ENCODE peak calls at places on chromosomes 5 and 9, in six cellular contexts. One of them, this sample, is unnamed.

GRCh38 chr5:157309796-157310195 is 43.9 kb downstream of the CYFIP2 start:
- DNase-seq in IMR-90: no peak
- DNase-seq in H9: peak
- DNase-seq in H1: no peak
- DNase-seq in mesenchymal stem cell: no peak
- DNase-seq in trophoblast cell: no peak
- DNase-seq in this sample: no peak

GRCh38 chr5:125408582-125409069 is 662.2 kb upstream of the ZNF608 start:
- DNase-seq in IMR-90: peak
- DNase-seq in H9: no peak
- DNase-seq in H1: no peak
- DNase-seq in mesenchymal stem cell: peak
- DNase-seq in trophoblast cell: peak
- DNase-seq in this sample: no peak

GRCh38 chr9:3151672-3152576 is 308.0 kb upstream of the PUM3 start:
- DNase-seq in IMR-90: no peak
- DNase-seq in H9: no peak
- DNase-seq in H1: no peak
- DNase-seq in mesenchymal stem cell: no peak
- DNase-seq in trophoblast cell: no peak
- DNase-seq in this sample: no peak

GRCh38 chr5:40356248-40356647 is 323.5 kb upstream of the PTGER4 start:
- DNase-seq in IMR-90: no peak
- DNase-seq in H9: no peak
- DNase-seq in H1: no peak
- DNase-seq in mesenchymal stem cell: no peak
- DNase-seq in trophoblast cell: peak
- DNase-seq in this sample: no peak

GRCh38 chr9:114003756-114004155 is 74.3 kb downstream of the AMBP start:
- DNase-seq in IMR-90: no peak
- DNase-seq in H9: no peak
- DNase-seq in H1: no peak
- DNase-seq in mesenchymal stem cell: no peak
- DNase-seq in trophoblast cell: peak
- DNase-seq in this sample: no peak

GRCh38 chr9:95031711-95032461 is 285.6 kb downstream of the FANCC start:
- DNase-seq in IMR-90: no peak
- DNase-seq in H9: no peak
- DNase-seq in H1: no peak
- DNase-seq in mesenchymal stem cell: no peak
- DNase-seq in trophoblast cell: no peak
- DNase-seq in this sample: no peak

GRCh38 chr5:105903069-105903468 is 1767.7 kb downstream of the EFNA5 start:
- DNase-seq in IMR-90: peak
- DNase-seq in H9: no peak
- DNase-seq in H1: no peak
- DNase-seq in mesenchymal stem cell: no peak
- DNase-seq in trophoblast cell: no peak
- DNase-seq in this sample: no peak

GRCh38 chr5:177094224-177095087 is 7.7 kb downstream of the FGFR4 start:
- DNase-seq in IMR-90: peak
- DNase-seq in H9: no peak
- DNase-seq in H1: no peak
- DNase-seq in mesenchymal stem cell: peak
- DNase-seq in trophoblast cell: peak
- DNase-seq in this sample: no peak

GRCh38 chr5:177425801-177426565 is 493 bp upstream of the GRK6 start:
- DNase-seq in IMR-90: peak
- DNase-seq in H9: peak
- DNase-seq in H1: peak
- DNase-seq in mesenchymal stem cell: peak
- DNase-seq in trophoblast cell: peak
- DNase-seq in this sample: peak

GRCh38 chr5:133704411-133704810 is 92.1 kb upstream of the FSTL4 start:
- DNase-seq in IMR-90: no peak
- DNase-seq in H9: peak
- DNase-seq in H1: no peak
- DNase-seq in mesenchymal stem cell: no peak
- DNase-seq in trophoblast cell: no peak
- DNase-seq in this sample: no peak

GRCh38 chr5:95843733-95844223 is 21.3 kb upstream of the GLRX start:
- DNase-seq in IMR-90: no peak
- DNase-seq in H9: no peak
- DNase-seq in H1: no peak
- DNase-seq in mesenchymal stem cell: peak
- DNase-seq in trophoblast cell: peak
- DNase-seq in this sample: no peak

GRCh38 chr9:8571648-8572047 is 772.1 kb upstream of the DMAC1 start:
- DNase-seq in IMR-90: no peak
- DNase-seq in H9: no peak
- DNase-seq in H1: no peak
- DNase-seq in mesenchymal stem cell: no peak
- DNase-seq in trophoblast cell: no peak
- DNase-seq in this sample: no peak

GRCh38 chr9:87122947-87123685 is 175.8 kb upstream of the GAS1 start:
- DNase-seq in IMR-90: peak
- DNase-seq in H9: no peak
- DNase-seq in H1: no peak
- DNase-seq in mesenchymal stem cell: peak
- DNase-seq in trophoblast cell: no peak
- DNase-seq in this sample: no peak

GRCh38 chr9:16679327-16679821 is 191.1 kb downstream of the BNC2 start:
- DNase-seq in IMR-90: peak
- DNase-seq in H9: no peak
- DNase-seq in H1: no peak
- DNase-seq in mesenchymal stem cell: no peak
- DNase-seq in trophoblast cell: no peak
- DNase-seq in this sample: no peak

GRCh38 chr9:123410281-123410910 is 54.4 kb downstream of the CRB2 start:
- DNase-seq in IMR-90: no peak
- DNase-seq in H9: no peak
- DNase-seq in H1: no peak
- DNase-seq in mesenchymal stem cell: no peak
- DNase-seq in trophoblast cell: no peak
- DNase-seq in this sample: no peak

GRCh38 chr9:15374825-15375224 is 47.9 kb upstream of the SNAPC3 start:
- DNase-seq in IMR-90: no peak
- DNase-seq in H9: no peak
- DNase-seq in H1: no peak
- DNase-seq in mesenchymal stem cell: no peak
- DNase-seq in trophoblast cell: no peak
- DNase-seq in this sample: no peak
- H4K91ac ChIP-seq in IMR-90: peak
- H4K91ac ChIP-seq in H9: no peak
- H4K91ac ChIP-seq in H1: no peak
- H4K91ac ChIP-seq in mesenchymal stem cell: peak
- H4K91ac ChIP-seq in trophoblast cell: no peak
- H4K91ac ChIP-seq in this sample: no peak

GRCh38 chr9:110133059-110133458 is 74.9 kb downstream of the C9orf152 start:
- DNase-seq in IMR-90: no peak
- DNase-seq in H9: no peak
- DNase-seq in H1: no peak
- DNase-seq in mesenchymal stem cell: peak
- DNase-seq in trophoblast cell: no peak
- DNase-seq in this sample: no peak
- H3K9ac ChIP-seq in IMR-90: no peak
- H3K9ac ChIP-seq in H9: no peak
- H3K9ac ChIP-seq in H1: no peak
- H3K9ac ChIP-seq in mesenchymal stem cell: peak
- H3K9ac ChIP-seq in trophoblast cell: no peak
- H3K9ac ChIP-seq in this sample: no peak

GRCh38 chr9:83041771-83042170 is 21.2 kb downstream of the RASEF start:
- DNase-seq in IMR-90: peak
- DNase-seq in H9: no peak
- DNase-seq in H1: no peak
- DNase-seq in mesenchymal stem cell: peak
- DNase-seq in trophoblast cell: peak
- DNase-seq in this sample: no peak
- H4K91ac ChIP-seq in IMR-90: no peak
- H4K91ac ChIP-seq in H9: no peak
- H4K91ac ChIP-seq in H1: no peak
- H4K91ac ChIP-seq in mesenchymal stem cell: no peak
- H4K91ac ChIP-seq in trophoblast cell: no peak
- H4K91ac ChIP-seq in this sample: no peak

GRCh38 chr5:173323799-173324114 is 4.5 kb downstream of the STC2 start:
- DNase-seq in IMR-90: no peak
- DNase-seq in H9: no peak
- DNase-seq in H1: no peak
- DNase-seq in mesenchymal stem cell: no peak
- DNase-seq in trophoblast cell: no peak
- DNase-seq in this sample: no peak
- H3K9ac ChIP-seq in IMR-90: peak
- H3K9ac ChIP-seq in H9: no peak
- H3K9ac ChIP-seq in H1: no peak
- H3K9ac ChIP-seq in mesenchymal stem cell: peak
- H3K9ac ChIP-seq in trophoblast cell: no peak
- H3K9ac ChIP-seq in this sample: no peak

GRCh38 chr5:75552764-75553163 is 41.1 kb downstream of the POLK start:
- DNase-seq in IMR-90: no peak
- DNase-seq in H9: no peak
- DNase-seq in H1: no peak
- DNase-seq in mesenchymal stem cell: no peak
- DNase-seq in trophoblast cell: no peak
- DNase-seq in this sample: no peak

GRCh38 chr5:75550597-75550996 is 38.9 kb downstream of the POLK start:
- DNase-seq in IMR-90: no peak
- DNase-seq in H9: no peak
- DNase-seq in H1: no peak
- DNase-seq in mesenchymal stem cell: no peak
- DNase-seq in trophoblast cell: no peak
- DNase-seq in this sample: no peak

GRCh38 chr5:75551471-75551870 is 39.8 kb downstream of the POLK start:
- DNase-seq in IMR-90: peak
- DNase-seq in H9: no peak
- DNase-seq in H1: no peak
- DNase-seq in mesenchymal stem cell: no peak
- DNase-seq in trophoblast cell: no peak
- DNase-seq in this sample: no peak

GRCh38 chr5:75545131-75545530 is 33.4 kb downstream of the POLK start:
- DNase-seq in IMR-90: no peak
- DNase-seq in H9: no peak
- DNase-seq in H1: no peak
- DNase-seq in mesenchymal stem cell: no peak
- DNase-seq in trophoblast cell: no peak
- DNase-seq in this sample: no peak

GRCh38 chr5:75547826-75548225 is 36.1 kb downstream of the POLK start:
- DNase-seq in IMR-90: no peak
- DNase-seq in H9: no peak
- DNase-seq in H1: no peak
- DNase-seq in mesenchymal stem cell: no peak
- DNase-seq in trophoblast cell: no peak
- DNase-seq in this sample: no peak
- H4K91ac ChIP-seq in IMR-90: no peak
- H4K91ac ChIP-seq in H9: no peak
- H4K91ac ChIP-seq in H1: no peak
- H4K91ac ChIP-seq in mesenchymal stem cell: no peak
- H4K91ac ChIP-seq in trophoblast cell: no peak
- H4K91ac ChIP-seq in this sample: no peak

DNA sequence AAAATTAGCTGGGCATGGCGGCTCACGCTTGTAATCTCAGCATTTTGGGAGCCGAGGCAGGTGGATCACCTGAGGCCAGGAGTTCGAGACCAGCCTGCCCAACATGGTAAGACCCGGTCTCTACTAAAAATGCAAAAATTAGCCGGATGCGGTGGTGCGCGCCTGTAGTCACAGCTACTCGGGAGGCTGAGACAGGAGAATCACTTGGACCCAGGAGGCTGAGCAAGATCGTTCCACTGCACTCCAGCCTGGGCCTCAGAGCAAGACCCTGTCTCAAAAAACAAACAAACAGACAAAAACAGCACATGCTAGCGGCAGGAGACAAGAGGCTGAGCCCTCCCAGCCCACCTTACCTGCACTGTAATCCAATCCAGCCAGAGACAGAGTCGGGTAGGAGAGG is 1.1 kb upstream of the DOLPP1 start:
- DNase-seq in IMR-90: no peak
- DNase-seq in H9: no peak
- DNase-seq in H1: no peak
- DNase-seq in mesenchymal stem cell: no peak
- DNase-seq in trophoblast cell: no peak
- DNase-seq in this sample: no peak
- H3K9ac ChIP-seq in IMR-90: no peak
- H3K9ac ChIP-seq in H9: no peak
- H3K9ac ChIP-seq in H1: peak
- H3K9ac ChIP-seq in mesenchymal stem cell: peak
- H3K9ac ChIP-seq in trophoblast cell: no peak
- H3K9ac ChIP-seq in this sample: no peak

GRCh38 chr5:61734966-61735365 is 402.9 kb downstream of the ZSWIM6 start:
- DNase-seq in IMR-90: no peak
- DNase-seq in H9: no peak
- DNase-seq in H1: no peak
- DNase-seq in mesenchymal stem cell: no peak
- DNase-seq in trophoblast cell: no peak
- DNase-seq in this sample: no peak

GRCh38 chr5:61735531-61735930 is 403.5 kb downstream of the ZSWIM6 start:
- DNase-seq in IMR-90: no peak
- DNase-seq in H9: no peak
- DNase-seq in H1: no peak
- DNase-seq in mesenchymal stem cell: no peak
- DNase-seq in trophoblast cell: no peak
- DNase-seq in this sample: no peak

GRCh38 chr5:61734001-61734400 is 401.9 kb downstream of the ZSWIM6 start:
- DNase-seq in IMR-90: no peak
- DNase-seq in H9: no peak
- DNase-seq in H1: no peak
- DNase-seq in mesenchymal stem cell: no peak
- DNase-seq in trophoblast cell: no peak
- DNase-seq in this sample: no peak

GRCh38 chr5:61737991-61738390 is 405.9 kb downstream of the ZSWIM6 start:
- DNase-seq in IMR-90: no peak
- DNase-seq in H9: no peak
- DNase-seq in H1: no peak
- DNase-seq in mesenchymal stem cell: no peak
- DNase-seq in trophoblast cell: no peak
- DNase-seq in this sample: no peak

GRCh38 chr5:61735999-61736398 is 403.9 kb downstream of the ZSWIM6 start:
- DNase-seq in IMR-90: no peak
- DNase-seq in H9: no peak
- DNase-seq in H1: no peak
- DNase-seq in mesenchymal stem cell: no peak
- DNase-seq in trophoblast cell: no peak
- DNase-seq in this sample: no peak
- H4K91ac ChIP-seq in IMR-90: no peak
- H4K91ac ChIP-seq in H9: no peak
- H4K91ac ChIP-seq in H1: no peak
- H4K91ac ChIP-seq in mesenchymal stem cell: no peak
- H4K91ac ChIP-seq in trophoblast cell: no peak
- H4K91ac ChIP-seq in this sample: no peak

DNA sequence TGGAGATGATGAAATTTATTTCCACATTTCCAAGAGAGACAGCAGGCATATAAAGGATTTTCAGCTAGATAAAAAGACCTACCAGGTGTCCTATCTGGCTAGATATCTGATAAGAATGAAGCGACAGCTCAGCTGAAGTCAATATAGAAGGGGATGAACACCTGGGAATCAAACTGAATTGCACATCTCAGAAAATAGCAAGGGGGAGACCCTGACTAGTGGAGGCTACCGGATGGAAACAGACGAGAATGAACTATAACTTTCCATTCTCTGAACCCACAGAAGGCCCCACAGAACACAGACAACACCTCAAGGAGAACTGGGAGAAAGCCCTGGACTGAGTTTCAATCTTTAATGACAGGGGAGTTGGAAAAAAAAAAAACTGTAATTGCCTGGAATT is 51.1 kb downstream of the CPLANE1 start:
- DNase-seq in IMR-90: no peak
- DNase-seq in H9: no peak
- DNase-seq in H1: no peak
- DNase-seq in mesenchymal stem cell: no peak
- DNase-seq in trophoblast cell: no peak
- DNase-seq in this sample: no peak
- H3K9ac ChIP-seq in IMR-90: no peak
- H3K9ac ChIP-seq in H9: no peak
- H3K9ac ChIP-seq in H1: no peak
- H3K9ac ChIP-seq in mesenchymal stem cell: peak
- H3K9ac ChIP-seq in trophoblast cell: no peak
- H3K9ac ChIP-seq in this sample: no peak

This sample was measured in neuronal stem cell.